ENCODE peak calls at places on chromosome 14, in five cellular contexts. D, O, L, S and E are unnamed samples.
A peak's percentile ranks its signal among the peaks of the same experiment; 100 is the strongest.

GRCh38 chr14:64971890-64972785 is at the start of gene RAB15:
- DNase-seq in D (peak; percentile 51), O (peak; percentile 61), L (peak; percentile 46), S (peak; percentile 38), E (peak; percentile 32)

GRCh38 chr14:21047378-21047781 is 5.2 kb downstream of the RNASE7 start:
- DNase-seq in D (no peak), L (no peak), S (no peak), O (no peak), E (no peak)

GRCh38 chr14:74611672-74612345 is at the start of gene LTBP2:
- DNase-seq in L (peak; percentile 25), D (no peak), O (peak; percentile 56), S (no peak), E (no peak)

GRCh38 chr14:101958418-101959185 is 5.8 kb upstream of the DYNC1H1 start:
- DNase-seq in D (no peak), S (no peak), L (no peak), O (no peak), E (no peak)

GRCh38 chr14:83463500-83464098 is 1929.9 kb upstream of the SEL1L start:
- DNase-seq in O (peak; percentile 51), D (no peak), L (no peak), S (peak; percentile 30), E (no peak)

GRCh38 chr14:102870994-102871831 is 51.2 kb upstream of the AMN start:
- DNase-seq in D (no peak), L (no peak), S (peak; percentile 70), O (no peak), E (no peak)

GRCh38 chr14:101851716-101852395 is 90.3 kb downstream of the PPP2R5C start:
- DNase-seq in S (no peak), D (no peak), O (no peak), L (no peak), E (no peak)

GRCh38 chr14:86646125-86646524 is 1116.2 kb downstream of the FLRT2 start:
- DNase-seq in O (no peak), L (no peak), S (no peak), D (no peak), E (no peak)

GRCh38 chr14:20855652-20856291 is 35.4 kb upstream of the RNASE3 start:
- DNase-seq in L (peak; percentile 31), O (no peak), S (no peak), D (peak; percentile 83), E (peak; percentile 57)

GRCh38 chr14:90400904-90401561 is 4.2 kb downstream of the CALM1 start:
- DNase-seq in S (no peak), D (no peak), L (no peak), O (no peak), E (no peak)

GRCh38 chr14:29521526-29522137 is 406.0 kb downstream of the PRKD1 start:
- DNase-seq in L (no peak), O (peak; percentile 56), D (no peak), S (no peak), E (no peak)

GRCh38 chr14:80930836-80931389 is 10.6 kb downstream of the CEP128 start:
- DNase-seq in L (peak; percentile 70), O (no peak), S (no peak), D (peak; percentile 69), E (peak; percentile 33)

GRCh38 chr14:100578552-100578951 is 8.7 kb downstream of the BEGAIN start:
- DNase-seq in D (no peak), O (no peak), L (no peak), S (no peak), E (no peak)

GRCh38 chr14:34063470-34064164 is 112.7 kb upstream of the EGLN3 start:
- DNase-seq in S (no peak), O (no peak), D (no peak), L (no peak), E (no peak)

GRCh38 chr14:98101323-98101722 is 1170.7 kb downstream of the BCL11B start:
- DNase-seq in D (no peak), L (no peak), O (no peak), S (no peak), E (no peak)

GRCh38 chr14:55446127-55446736 is 5.8 kb upstream of the TBPL2 start:
- DNase-seq in O (peak; percentile 52), L (peak; percentile 34), D (peak; percentile 78), S (peak; percentile 73), E (peak; percentile 60)

GRCh38 chr14:53432378-53432802 is 279.3 kb upstream of the DDHD1 start:
- DNase-seq in L (no peak), D (no peak), S (no peak), O (peak; percentile 40), E (no peak)

GRCh38 chr14:55071870-55072640 is 20.6 kb downstream of the MAPK1IP1L start:
- DNase-seq in O (no peak), S (no peak), D (no peak), L (peak; percentile 38), E (no peak)

GRCh38 chr14:51548187-51548586 is 103.5 kb upstream of the FRMD6 start:
- DNase-seq in O (no peak), D (no peak), S (no peak), L (no peak), E (no peak)

GRCh38 chr14:92417759-92418158 is 94.8 kb downstream of the SLC24A4 start:
- DNase-seq in O (no peak), D (no peak), S (no peak), L (no peak), E (no peak)

GRCh38 chr14:100498068-100498467 is 89.1 kb downstream of the BEGAIN start:
- DNase-seq in L (no peak), O (no peak), D (no peak), S (no peak), E (no peak)

GRCh38 chr14:64645220-64645891 is 58.9 kb upstream of the PLEKHG3 start:
- DNase-seq in L (no peak), D (no peak), O (no peak), S (no peak), E (no peak)

GRCh38 chr14:97978336-97978735 is 1181.2 kb downstream of the VRK1 start:
- DNase-seq in S (peak; percentile 76), O (peak; percentile 56), D (peak; percentile 89), L (peak; percentile 72), E (peak; percentile 78)

GRCh38 chr14:64979336-64980074 is 7.2 kb upstream of the FNTB start:
- DNase-seq in L (no peak), O (no peak), S (no peak), D (no peak), E (no peak)

GRCh38 chr14:77866932-77867331 is 67.0 kb downstream of the ADCK1 start:
- DNase-seq in O (no peak), L (no peak), D (no peak), S (no peak), E (no peak)

GRCh38 chr14:94971750-94972149 is 185.6 kb downstream of the DICER1 start:
- DNase-seq in O (no peak), L (no peak), S (no peak), D (no peak), E (peak; percentile 38)

GRCh38 chr14:35969310-35969709 is 143.2 kb downstream of the BRMS1L start:
- DNase-seq in L (no peak), S (no peak), O (no peak), D (no peak), E (no peak)

GRCh38 chr14:85247071-85247470 is 282.9 kb upstream of the FLRT2 start:
- DNase-seq in D (no peak), S (no peak), L (no peak), O (peak; percentile 42), E (no peak)